ENCODE peak calls at places on chromosomes 16 and 17, in nine cellular contexts. One of them, this sample, is unnamed.

GRCh38 chr17:78029697-78030096 is 71.2 kb downstream of the TNRC6C start:
- DNase-seq in mucosa of descending colon: no peak
- DNase-seq in dorsolateral prefrontal cortex: no peak
- DNase-seq in cardiac muscle cell: no peak
- DNase-seq in foreskin keratinocyte: no peak
- DNase-seq in GM20000: no peak
- DNase-seq in IMR-90: no peak
- DNase-seq in body of pancreas: no peak
- DNase-seq in heart left ventricle: no peak
- DNase-seq in this sample: no peak

GRCh38 chr16:74852500-74852875 is 77.9 kb upstream of the FA2H start:
- DNase-seq in dorsolateral prefrontal cortex: no peak
- DNase-seq in heart left ventricle: no peak
- DNase-seq in mucosa of descending colon: peak; percentile 7
- DNase-seq in cardiac muscle cell: no peak
- DNase-seq in body of pancreas: no peak
- DNase-seq in IMR-90: no peak
- DNase-seq in GM20000: no peak
- DNase-seq in foreskin keratinocyte: no peak
- DNase-seq in this sample: no peak

GRCh38 chr16:85935391-85935956 is 36.5 kb downstream of the IRF8 start:
- DNase-seq in cardiac muscle cell: no peak
- DNase-seq in foreskin keratinocyte: no peak
- DNase-seq in heart left ventricle: no peak
- DNase-seq in dorsolateral prefrontal cortex: no peak
- DNase-seq in GM20000: no peak
- DNase-seq in body of pancreas: no peak
- DNase-seq in mucosa of descending colon: no peak
- DNase-seq in IMR-90: no peak
- DNase-seq in this sample: no peak

GRCh38 chr17:74452027-74452840 is 14.2 kb upstream of the CD300A start:
- DNase-seq in heart left ventricle: no peak
- DNase-seq in body of pancreas: no peak
- DNase-seq in dorsolateral prefrontal cortex: no peak
- DNase-seq in foreskin keratinocyte: no peak
- DNase-seq in mucosa of descending colon: no peak
- DNase-seq in cardiac muscle cell: no peak
- DNase-seq in GM20000: no peak
- DNase-seq in IMR-90: no peak
- DNase-seq in this sample: no peak

GRCh38 chr17:32516450-32516849 is 29.7 kb downstream of the CDK5R1 start:
- DNase-seq in heart left ventricle: no peak
- DNase-seq in IMR-90: no peak
- DNase-seq in cardiac muscle cell: peak; percentile 74
- DNase-seq in mucosa of descending colon: no peak
- DNase-seq in GM20000: no peak
- DNase-seq in foreskin keratinocyte: no peak
- DNase-seq in body of pancreas: no peak
- DNase-seq in dorsolateral prefrontal cortex: no peak
- DNase-seq in this sample: no peak

GRCh38 chr17:63762106-63763078 is 11.0 kb downstream of the CCDC47 start:
- DNase-seq in heart left ventricle: no peak
- DNase-seq in body of pancreas: no peak
- DNase-seq in cardiac muscle cell: no peak
- DNase-seq in IMR-90: no peak
- DNase-seq in GM20000: no peak
- DNase-seq in dorsolateral prefrontal cortex: no peak
- DNase-seq in foreskin keratinocyte: no peak
- DNase-seq in mucosa of descending colon: no peak
- DNase-seq in this sample: no peak

GRCh38 chr16:27801259-27801945 is 251.5 kb downstream of the KATNIP start:
- DNase-seq in IMR-90: no peak
- DNase-seq in cardiac muscle cell: no peak
- DNase-seq in body of pancreas: no peak
- DNase-seq in heart left ventricle: no peak
- DNase-seq in mucosa of descending colon: no peak
- DNase-seq in GM20000: no peak
- DNase-seq in dorsolateral prefrontal cortex: no peak
- DNase-seq in foreskin keratinocyte: no peak
- DNase-seq in this sample: no peak

GRCh38 chr16:89120281-89120680 is 26.6 kb downstream of the ACSF3 start:
- DNase-seq in cardiac muscle cell: no peak
- DNase-seq in dorsolateral prefrontal cortex: no peak
- DNase-seq in heart left ventricle: no peak
- DNase-seq in foreskin keratinocyte: no peak
- DNase-seq in GM20000: no peak
- DNase-seq in body of pancreas: no peak
- DNase-seq in IMR-90: no peak
- DNase-seq in mucosa of descending colon: no peak
- DNase-seq in this sample: no peak

GRCh38 chr16:11669380-11670146 is 1.3 kb downstream of the SNN start:
- DNase-seq in IMR-90: peak; percentile 16
- DNase-seq in cardiac muscle cell: no peak
- DNase-seq in heart left ventricle: peak; percentile 61
- DNase-seq in GM20000: peak; percentile 70
- DNase-seq in dorsolateral prefrontal cortex: no peak
- DNase-seq in mucosa of descending colon: peak; percentile 38
- DNase-seq in foreskin keratinocyte: no peak
- DNase-seq in body of pancreas: no peak
- DNase-seq in this sample: no peak

GRCh38 chr17:14094676-14095075 is 25.4 kb downstream of the COX10 start:
- DNase-seq in GM20000: no peak
- DNase-seq in heart left ventricle: no peak
- DNase-seq in cardiac muscle cell: no peak
- DNase-seq in body of pancreas: no peak
- DNase-seq in dorsolateral prefrontal cortex: no peak
- DNase-seq in foreskin keratinocyte: no peak
- DNase-seq in IMR-90: no peak
- DNase-seq in mucosa of descending colon: no peak
- DNase-seq in this sample: no peak

GRCh38 chr16:68744744-68745280 is 7.7 kb downstream of the CDH1 start:
- DNase-seq in body of pancreas: peak; percentile 88
- DNase-seq in heart left ventricle: no peak
- DNase-seq in IMR-90: peak; percentile 5
- DNase-seq in foreskin keratinocyte: peak; percentile 90
- DNase-seq in dorsolateral prefrontal cortex: no peak
- DNase-seq in mucosa of descending colon: peak; percentile 89
- DNase-seq in GM20000: no peak
- DNase-seq in cardiac muscle cell: no peak
- DNase-seq in this sample: peak; percentile 92

GRCh38 chr16:22813946-22814325 is at the start of gene HS3ST2:
- DNase-seq in IMR-90: no peak
- DNase-seq in cardiac muscle cell: peak; percentile 80
- DNase-seq in foreskin keratinocyte: peak; percentile 68
- DNase-seq in heart left ventricle: peak; percentile 34
- DNase-seq in GM20000: no peak
- DNase-seq in dorsolateral prefrontal cortex: peak; percentile 62
- DNase-seq in mucosa of descending colon: peak; percentile 40
- DNase-seq in body of pancreas: peak; percentile 15
- DNase-seq in this sample: no peak

GRCh38 chr16:82682757-82683156 is 56.0 kb downstream of the CDH13 start:
- DNase-seq in cardiac muscle cell: no peak
- DNase-seq in GM20000: no peak
- DNase-seq in body of pancreas: no peak
- DNase-seq in mucosa of descending colon: no peak
- DNase-seq in IMR-90: no peak
- DNase-seq in heart left ventricle: no peak
- DNase-seq in dorsolateral prefrontal cortex: no peak
- DNase-seq in foreskin keratinocyte: no peak
- DNase-seq in this sample: no peak

GRCh38 chr17:30530346-30531025 is 53.3 kb downstream of the GOSR1 start:
- DNase-seq in IMR-90: peak; percentile 71
- DNase-seq in GM20000: no peak
- DNase-seq in body of pancreas: no peak
- DNase-seq in mucosa of descending colon: no peak
- DNase-seq in dorsolateral prefrontal cortex: no peak
- DNase-seq in foreskin keratinocyte: peak; percentile 64
- DNase-seq in cardiac muscle cell: no peak
- DNase-seq in heart left ventricle: no peak
- DNase-seq in this sample: no peak

GRCh38 chr17:40069751-40070643 is 7.2 kb downstream of the THRA start:
- DNase-seq in IMR-90: peak; percentile 46
- DNase-seq in dorsolateral prefrontal cortex: no peak
- DNase-seq in heart left ventricle: peak; percentile 71
- DNase-seq in GM20000: peak; percentile 54
- DNase-seq in cardiac muscle cell: no peak
- DNase-seq in body of pancreas: no peak
- DNase-seq in mucosa of descending colon: peak; percentile 75
- DNase-seq in foreskin keratinocyte: peak; percentile 21
- DNase-seq in this sample: peak; percentile 73

GRCh38 chr16:84075376-84075775 is 32.8 kb upstream of the SLC38A8 start:
- DNase-seq in mucosa of descending colon: no peak
- DNase-seq in dorsolateral prefrontal cortex: no peak
- DNase-seq in GM20000: no peak
- DNase-seq in IMR-90: no peak
- DNase-seq in body of pancreas: no peak
- DNase-seq in cardiac muscle cell: no peak
- DNase-seq in foreskin keratinocyte: no peak
- DNase-seq in heart left ventricle: no peak
- DNase-seq in this sample: no peak

GRCh38 chr16:21940570-21940969 is 12.6 kb upstream of the UQCRC2 start:
- DNase-seq in cardiac muscle cell: no peak
- DNase-seq in dorsolateral prefrontal cortex: no peak
- DNase-seq in mucosa of descending colon: no peak
- DNase-seq in IMR-90: no peak
- DNase-seq in foreskin keratinocyte: no peak
- DNase-seq in heart left ventricle: no peak
- DNase-seq in body of pancreas: no peak
- DNase-seq in GM20000: no peak
- DNase-seq in this sample: no peak

GRCh38 chr17:31674717-31675349 is 184.2 kb downstream of the COPRS start:
- DNase-seq in GM20000: no peak
- DNase-seq in foreskin keratinocyte: peak; percentile 96
- DNase-seq in dorsolateral prefrontal cortex: no peak
- DNase-seq in body of pancreas: no peak
- DNase-seq in heart left ventricle: no peak
- DNase-seq in cardiac muscle cell: no peak
- DNase-seq in mucosa of descending colon: no peak
- DNase-seq in IMR-90: peak; percentile 80
- DNase-seq in this sample: no peak

GRCh38 chr17:17781591-17782424 is 55.0 kb downstream of the SREBF1 start:
- DNase-seq in dorsolateral prefrontal cortex: peak; percentile 88
- DNase-seq in cardiac muscle cell: peak; percentile 95
- DNase-seq in GM20000: peak; percentile 56
- DNase-seq in foreskin keratinocyte: peak; percentile 34
- DNase-seq in IMR-90: peak; percentile 52
- DNase-seq in heart left ventricle: peak; percentile 85
- DNase-seq in mucosa of descending colon: peak; percentile 61
- DNase-seq in body of pancreas: peak; percentile 68
- DNase-seq in this sample: no peak

GRCh38 chr16:11354733-11355574 is 9.7 kb downstream of the RMI2 start:
- DNase-seq in cardiac muscle cell: no peak
- DNase-seq in IMR-90: peak; percentile 92
- DNase-seq in body of pancreas: no peak
- DNase-seq in GM20000: peak; percentile 78
- DNase-seq in foreskin keratinocyte: no peak
- DNase-seq in mucosa of descending colon: no peak
- DNase-seq in dorsolateral prefrontal cortex: no peak
- DNase-seq in heart left ventricle: no peak
- DNase-seq in this sample: no peak

GRCh38 chr17:49585422-49586027 is 9.9 kb downstream of the NXPH3 start:
- DNase-seq in cardiac muscle cell: no peak
- DNase-seq in dorsolateral prefrontal cortex: no peak
- DNase-seq in body of pancreas: no peak
- DNase-seq in mucosa of descending colon: no peak
- DNase-seq in IMR-90: no peak
- DNase-seq in GM20000: no peak
- DNase-seq in heart left ventricle: no peak
- DNase-seq in foreskin keratinocyte: no peak
- DNase-seq in this sample: no peak
- TF ChIP-seq CTCF in cardiac muscle cell: peak; percentile 20
- TF ChIP-seq CTCF in dorsolateral prefrontal cortex: no peak
- TF ChIP-seq CTCF in body of pancreas: no peak
- TF ChIP-seq CTCF in mucosa of descending colon: no peak
- TF ChIP-seq CTCF in IMR-90: peak; percentile 13
- TF ChIP-seq CTCF in GM20000: no peak
- TF ChIP-seq CTCF in heart left ventricle: no peak
- TF ChIP-seq CTCF in foreskin keratinocyte: peak; percentile 19
- TF ChIP-seq CTCF in this sample: no peak

GRCh38 chr17:4896332-4897197 is 2.8 kb upstream of the C17orf107 start:
- DNase-seq in dorsolateral prefrontal cortex: no peak
- DNase-seq in cardiac muscle cell: no peak
- DNase-seq in foreskin keratinocyte: no peak
- DNase-seq in GM20000: no peak
- DNase-seq in IMR-90: no peak
- DNase-seq in body of pancreas: no peak
- DNase-seq in mucosa of descending colon: no peak
- DNase-seq in heart left ventricle: no peak
- DNase-seq in this sample: no peak
- TF ChIP-seq CTCF in dorsolateral prefrontal cortex: no peak
- TF ChIP-seq CTCF in cardiac muscle cell: no peak
- TF ChIP-seq CTCF in foreskin keratinocyte: no peak
- TF ChIP-seq CTCF in GM20000: no peak
- TF ChIP-seq CTCF in IMR-90: no peak
- TF ChIP-seq CTCF in body of pancreas: no peak
- TF ChIP-seq CTCF in mucosa of descending colon: no peak
- TF ChIP-seq CTCF in heart left ventricle: no peak
- TF ChIP-seq CTCF in this sample: no peak

GRCh38 chr17:28661635-28662526 is at the start of the genes SDF2 and SUPT6H:
- DNase-seq in dorsolateral prefrontal cortex: peak; percentile 92
- DNase-seq in body of pancreas: peak; percentile 90
- DNase-seq in heart left ventricle: peak; percentile 93
- DNase-seq in mucosa of descending colon: peak; percentile 94
- DNase-seq in GM20000: peak; percentile 95
- DNase-seq in foreskin keratinocyte: peak; percentile 86
- DNase-seq in IMR-90: peak; percentile 81
- DNase-seq in cardiac muscle cell: peak; percentile 93
- DNase-seq in this sample: peak; percentile 85
- TF ChIP-seq CTCF in dorsolateral prefrontal cortex: no peak
- TF ChIP-seq CTCF in body of pancreas: no peak
- TF ChIP-seq CTCF in heart left ventricle: no peak
- TF ChIP-seq CTCF in mucosa of descending colon: no peak
- TF ChIP-seq CTCF in GM20000: no peak
- TF ChIP-seq CTCF in foreskin keratinocyte: no peak
- TF ChIP-seq CTCF in IMR-90: no peak
- TF ChIP-seq CTCF in cardiac muscle cell: no peak
- TF ChIP-seq CTCF in this sample: no peak

GRCh38 chr17:68291836-68292688 is 767 bp downstream of the ARSG start:
- DNase-seq in body of pancreas: peak; percentile 54
- DNase-seq in foreskin keratinocyte: peak; percentile 64
- DNase-seq in heart left ventricle: peak; percentile 75
- DNase-seq in dorsolateral prefrontal cortex: peak; percentile 79
- DNase-seq in GM20000: peak; percentile 94
- DNase-seq in IMR-90: peak; percentile 68
- DNase-seq in cardiac muscle cell: peak; percentile 76
- DNase-seq in mucosa of descending colon: peak; percentile 75
- DNase-seq in this sample: peak; percentile 78
- TF ChIP-seq CTCF in body of pancreas: no peak
- TF ChIP-seq CTCF in foreskin keratinocyte: no peak
- TF ChIP-seq CTCF in heart left ventricle: no peak
- TF ChIP-seq CTCF in dorsolateral prefrontal cortex: no peak
- TF ChIP-seq CTCF in GM20000: no peak
- TF ChIP-seq CTCF in IMR-90: peak; percentile 14
- TF ChIP-seq CTCF in cardiac muscle cell: no peak
- TF ChIP-seq CTCF in mucosa of descending colon: no peak
- TF ChIP-seq CTCF in this sample: no peak

This sample was measured in RWPE2.